ENCODE peak calls at places on chromosome 17, in six cellular contexts. V, I, X, J, U and S are unnamed samples.

GRCh38 chr17:77644181-77644972 is 314.1 kb upstream of the TNRC6C start:
- DNase-seq in J (no peak), V (no peak), I (no peak), U (no peak), X (no peak), S (no peak)

GRCh38 chr17:38701504-38702165 is 3.4 kb upstream of the MLLT6 start:
- DNase-seq in J (peak; percentile 50), U (no peak), X (no peak), I (no peak), V (no peak), S (peak; percentile 86)

GRCh38 chr17:78351449-78352006 is 8.3 kb downstream of the SOCS3 start:
- DNase-seq in I (peak; percentile 75), U (peak; percentile 76), J (no peak), X (no peak), V (no peak), S (no peak)

GRCh38 chr17:21021208-21021803 is 21.5 kb downstream of the USP22 start:
- DNase-seq in U (no peak), I (no peak), J (no peak), V (no peak), X (no peak), S (no peak)

GRCh38 chr17:46009681-46010596 is 10.9 kb downstream of the STH start:
- DNase-seq in I (no peak), U (no peak), V (no peak), X (no peak), J (no peak), S (no peak)

GRCh38 chr17:62692721-62693431 is 65.4 kb downstream of the MRC2 start:
- DNase-seq in X (no peak), J (peak; percentile 95), V (peak; percentile 63), I (peak; percentile 78), U (peak; percentile 77), S (no peak)

GRCh38 chr17:34620458-34620857 is 41.1 kb downstream of the TMEM132E start:
- DNase-seq in X (no peak), J (no peak), U (no peak), V (no peak), I (no peak), S (no peak)

GRCh38 chr17:64004218-64004770 is 6.1 kb downstream of the PRR29 start:
- DNase-seq in U (peak; percentile 29), J (no peak), I (no peak), X (no peak), V (no peak), S (no peak)

GRCh38 chr17:45404870-45405249 is 27.8 kb downstream of the ARHGAP27 start:
- DNase-seq in X (no peak), J (no peak), V (no peak), I (no peak), U (no peak), S (no peak)

GRCh38 chr17:4497101-4497824 is 1.4 kb upstream of the SPNS2 start:
- DNase-seq in J (no peak), I (no peak), V (no peak), U (no peak), X (no peak), S (peak; percentile 21)

DNA sequence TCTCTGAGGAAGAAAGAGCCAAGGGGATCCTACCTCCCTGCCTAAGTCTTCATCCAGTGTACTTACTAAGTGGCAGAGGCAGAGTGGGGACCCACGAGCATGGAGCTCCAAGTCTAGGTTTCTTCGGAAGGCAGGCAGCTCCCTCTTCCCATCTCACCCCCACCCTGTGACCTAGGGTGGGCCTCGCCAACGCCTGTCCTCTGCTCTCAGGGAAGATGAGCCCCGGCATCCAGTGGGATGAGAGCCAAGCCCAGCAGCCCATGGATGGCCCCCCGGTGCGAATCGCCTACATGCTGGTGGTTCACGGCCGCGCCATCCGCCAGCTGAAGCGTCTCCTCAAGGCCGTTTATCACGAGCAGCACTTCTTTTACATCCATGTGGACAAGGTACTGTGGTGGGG is 8.3 kb downstream of the XYLT2 start:
- DNase-seq in U (no peak), X (no peak), V (no peak), I (no peak), J (no peak), S (no peak)
- TF ChIP-seq SP1 in U (no peak), X (no peak), V (no peak), I (no peak), J (no peak), S (no peak)

GRCh38 chr17:32555611-32556310 is 69.0 kb downstream of the CDK5R1 start:
- DNase-seq in V (no peak), U (no peak), X (no peak), J (no peak), I (no peak), S (no peak)

GRCh38 chr17:32549559-32549958 is 62.8 kb downstream of the CDK5R1 start:
- DNase-seq in J (no peak), I (no peak), U (no peak), X (no peak), V (no peak), S (no peak)

GRCh38 chr17:32553168-32553567 is 66.4 kb downstream of the CDK5R1 start:
- DNase-seq in J (no peak), I (no peak), X (no peak), V (no peak), U (no peak), S (no peak)

GRCh38 chr17:32552280-32552679 is 65.5 kb downstream of the CDK5R1 start:
- DNase-seq in V (no peak), U (no peak), X (no peak), I (no peak), J (no peak), S (no peak)

DNA sequence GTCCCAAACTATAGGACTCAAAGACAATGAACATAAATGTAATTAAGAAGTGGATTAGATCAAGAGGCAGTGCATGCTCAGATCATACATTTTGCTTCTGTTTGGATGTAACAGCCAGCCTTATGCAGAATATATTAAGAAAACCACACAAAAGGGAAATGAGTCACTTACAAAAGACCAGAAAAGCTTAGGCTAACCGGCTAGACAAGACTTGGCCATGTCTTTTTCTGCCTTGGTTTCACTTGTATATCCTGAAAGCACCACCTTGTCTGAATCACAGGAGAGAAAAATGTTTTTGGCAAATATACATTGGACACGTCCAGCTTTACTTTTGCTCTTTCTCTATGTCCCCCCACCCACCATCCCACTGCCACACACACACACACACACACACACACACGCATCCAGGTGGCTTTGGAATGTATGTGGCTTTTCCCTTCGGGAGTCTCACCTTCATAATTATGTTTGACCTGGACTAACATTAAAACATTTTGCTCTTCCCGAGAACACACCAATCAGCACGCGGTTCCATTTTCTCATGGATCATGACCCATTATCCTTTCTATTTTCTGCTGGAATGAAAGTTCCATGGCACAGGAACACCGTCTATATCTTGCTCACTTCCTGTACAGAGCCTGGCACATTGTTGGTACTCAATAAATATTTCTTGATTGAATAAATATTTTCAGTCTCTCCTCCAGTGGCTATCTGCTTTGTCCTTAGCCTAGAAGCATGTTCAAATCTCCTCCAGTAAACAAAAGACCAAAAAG is 64.6 kb downstream of the CDK5R1 start:
- DNase-seq in U (no peak), I (no peak), V (no peak), J (no peak), X (no peak), S (peak; percentile 71)
- TF ChIP-seq SP1 in U (no peak), I (no peak), V (no peak), J (no peak), X (peak; percentile 15), S (no peak)

GRCh38 chr17:47687748-47688147 is 6.2 kb upstream of the TBKBP1 start:
- DNase-seq in J (no peak), V (no peak), I (peak; percentile 42), U (peak; percentile 63), X (no peak), S (no peak)

GRCh38 chr17:47687328-47687690 is 6.7 kb upstream of the TBKBP1 start:
- DNase-seq in I (no peak), U (no peak), V (no peak), J (no peak), X (no peak), S (no peak)

GRCh38 chr17:47685556-47686275 is 8.2 kb upstream of the TBKBP1 start:
- DNase-seq in X (no peak), J (no peak), U (no peak), V (no peak), I (no peak), S (no peak)

GRCh38 chr17:47686661-47687327 is 7.2 kb upstream of the TBKBP1 start:
- DNase-seq in J (no peak), U (no peak), V (no peak), I (no peak), X (no peak), S (no peak)

GRCh38 chr17:47686276-47686635 is 7.7 kb upstream of the TBKBP1 start:
- DNase-seq in V (no peak), X (no peak), J (no peak), I (no peak), U (no peak), S (no peak)
- TF ChIP-seq SP1 in V (no peak), X (no peak), J (no peak), I (no peak), U (no peak), S (no peak)

DNA sequence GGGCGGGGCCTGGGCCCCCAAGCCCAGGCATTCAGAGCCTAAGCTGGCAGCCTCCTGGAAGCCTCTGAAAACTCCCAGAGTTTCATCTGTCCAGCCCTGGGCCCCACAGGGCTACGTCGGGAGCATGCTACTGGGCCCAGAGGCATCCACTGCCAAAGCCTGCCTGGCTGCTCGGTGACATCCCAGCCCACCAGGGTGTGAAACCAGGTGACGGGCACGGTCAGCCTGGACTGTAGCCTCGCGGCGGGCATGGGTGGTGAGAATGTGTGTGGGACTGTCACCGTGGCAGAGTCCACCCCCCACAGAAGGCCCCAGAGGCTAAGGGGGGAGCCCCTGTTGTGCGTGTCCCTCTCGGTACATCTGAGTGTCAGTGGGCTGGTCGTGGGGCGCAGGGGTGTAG is 25.6 kb upstream of the AATK start:
- DNase-seq in V (no peak), X (no peak), U (no peak), I (no peak), J (no peak), S (no peak)
- TF ChIP-seq SP1 in V (no peak), X (no peak), U (no peak), I (no peak), J (no peak), S (no peak)